ENCODE peak calls at places on chromosomes 3 and 15, in ten cellular contexts. D, E, Q, A, S, C, I, M, L and K are unnamed samples.

GRCh38 chr15:94844533-94845390 is 613.4 kb downstream of the MCTP2 start:
- DNase-seq in D (peak; percentile 85), E (peak; percentile 86), Q (peak; percentile 94), A (peak; percentile 80), S (peak; percentile 91), C (peak; percentile 60), I (no peak), M (peak; percentile 82), L (peak; percentile 87), K (peak; percentile 64)

GRCh38 chr3:42701371-42702065 is 1.1 kb downstream of the HHATL start:
- DNase-seq in D (peak; percentile 76), E (no peak), Q (peak; percentile 20), A (no peak), S (peak; percentile 36), C (peak; percentile 85), I (no peak), M (peak; percentile 85), L (peak; percentile 80), K (peak; percentile 68)

GRCh38 chr3:170502297-170502696 is 83.6 kb downstream of the SLC7A14 start:
- DNase-seq in D (no peak), E (no peak), Q (no peak), A (no peak), S (no peak), C (no peak), I (no peak), M (no peak), L (no peak), K (no peak)

GRCh38 chr3:18153571-18154173 is 271.5 kb downstream of the SATB1 start:
- DNase-seq in D (peak; percentile 75), E (no peak), Q (peak; percentile 98), A (no peak), S (no peak), C (no peak), I (no peak), M (no peak), L (no peak), K (no peak)

GRCh38 chr15:42157981-42158765 is 1.7 kb upstream of the PLA2G4F start:
- DNase-seq in D (no peak), E (no peak), Q (no peak), A (no peak), S (no peak), C (no peak), I (no peak), M (no peak), L (no peak), K (no peak)

GRCh38 chr15:69780374-69780773 is 317.3 kb downstream of the TLE3 start:
- DNase-seq in D (no peak), E (no peak), Q (no peak), A (no peak), S (no peak), C (no peak), I (no peak), M (no peak), L (no peak), K (no peak)

GRCh38 chr3:172751188-172751571 is 654 bp downstream of the ECT2 start:
- DNase-seq in D (peak; percentile 15), E (no peak), Q (peak; percentile 32), A (no peak), S (no peak), C (no peak), I (no peak), M (no peak), L (no peak), K (no peak)

GRCh38 chr3:135072431-135072830 is 277.4 kb downstream of the EPHB1 start:
- DNase-seq in D (no peak), E (no peak), Q (no peak), A (no peak), S (no peak), C (no peak), I (no peak), M (no peak), L (no peak), K (no peak)

DNA sequence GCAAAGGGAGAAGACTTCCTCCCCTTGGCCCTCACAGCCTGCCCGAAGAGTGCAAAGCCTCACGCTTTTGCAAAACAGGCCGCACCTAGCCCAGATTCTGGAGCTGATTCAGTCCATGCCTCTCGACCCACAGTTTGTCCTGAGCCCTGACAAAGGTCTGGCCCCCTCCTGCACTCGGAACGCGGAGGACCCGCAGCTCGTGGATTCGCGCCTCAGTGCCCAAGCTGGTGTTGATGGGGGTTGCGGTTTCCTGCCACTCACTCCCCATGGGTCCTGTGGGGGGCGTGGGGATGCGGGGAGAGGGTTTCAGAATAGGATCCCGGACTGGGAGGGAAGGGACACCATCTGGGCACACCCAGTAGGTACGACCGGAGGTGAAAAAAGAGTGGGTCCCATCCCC is 594 bp upstream of the CRABP1 start:
- DNase-seq in D (no peak), E (no peak), Q (no peak), A (no peak), S (no peak), C (no peak), I (no peak), M (peak; percentile 62), L (no peak), K (no peak)
- H3K27me3 ChIP-seq in D (peaks cover 60% of the 10 kb centered on the region), E (no peaks in the 10 kb centered on the region), Q (peaks cover 18% of the 10 kb centered on the region), A (no peaks in the 10 kb centered on the region), S (peaks cover 70% of the 10 kb centered on the region), C (peaks cover 7% of the 10 kb centered on the region), I (peaks cover 14% of the 10 kb centered on the region), M (peaks cover 86% of the 10 kb centered on the region), L (peaks cover 69% of the 10 kb centered on the region), K (peaks cover 18% of the 10 kb centered on the region)

DNA sequence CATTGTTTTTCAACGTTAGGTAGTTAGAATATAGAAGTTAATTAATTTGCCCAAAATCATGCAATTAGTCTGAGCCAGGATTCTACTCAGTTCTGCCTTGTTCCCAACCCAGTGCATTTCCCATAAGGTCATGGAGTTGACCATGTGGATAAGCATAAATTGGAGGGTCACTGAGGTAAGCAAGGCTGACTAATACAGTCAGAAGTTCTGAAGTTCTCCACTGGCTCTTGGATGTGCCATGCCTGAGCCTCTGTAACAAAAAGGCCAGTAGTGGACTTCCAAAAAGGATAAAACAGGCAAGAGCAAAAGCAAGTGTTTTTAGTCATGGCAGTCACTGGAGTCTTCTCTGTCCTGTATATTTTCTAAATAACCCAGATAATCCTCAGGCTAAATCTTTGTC is 124.4 kb upstream of the PHLDB2 start:
- DNase-seq in D (no peak), E (no peak), Q (no peak), A (no peak), S (no peak), C (no peak), I (no peak), M (no peak), L (no peak), K (no peak)
- H3K4me1 ChIP-seq in D (peaks cover 35% of the 10 kb centered on the region), E (peaks cover 47% of the 10 kb centered on the region), Q (peaks cover 9% of the 10 kb centered on the region), A (no peaks in the 10 kb centered on the region), S (peaks cover 34% of the 10 kb centered on the region), C (no peaks in the 10 kb centered on the region), I (no peaks in the 10 kb centered on the region), M (peaks cover 3% of the 10 kb centered on the region), L (peaks cover 3% of the 10 kb centered on the region), K (peaks cover 46% of the 10 kb centered on the region)

GRCh38 chr15:31403096-31403495 is 76.5 kb downstream of the KLF13 start:
- DNase-seq in D (no peak), E (no peak), Q (no peak), A (no peak), S (no peak), C (no peak), I (no peak), M (no peak), L (no peak), K (no peak)
- H3K27ac ChIP-seq in D (peak overlapping the region; percentile 76), E (no peak overlapping the region), Q (peak overlapping the region; percentile 11), A (no peak overlapping the region), S (no peak overlapping the region), C (no peak overlapping the region), I (no peak overlapping the region), M (no peak overlapping the region), L (peak overlapping the region; percentile 42), K (peak overlapping the region; percentile 76)

GRCh38 chr3:27729325-27729724 is 7.2 kb upstream of the EOMES start:
- DNase-seq in D (no peak), E (no peak), Q (no peak), A (no peak), S (no peak), C (no peak), I (no peak), M (no peak), L (no peak), K (no peak)
- H3K27me3 ChIP-seq in D (peaks cover 96% of the 10 kb centered on the region), E (peaks cover 12% of the 10 kb centered on the region), Q (no peaks in the 10 kb centered on the region), A (peaks cover 5% of the 10 kb centered on the region), S (peaks cover 86% of the 10 kb centered on the region), C (peaks cover 78% of the 10 kb centered on the region), I (peaks cover 21% of the 10 kb centered on the region), M (peaks cover 90% of the 10 kb centered on the region), L (peaks cover 79% of the 10 kb centered on the region), K (peaks cover 31% of the 10 kb centered on the region)